ENCODE peak calls at places on chromosomes 3 and 15, in five cellular contexts. One of them, this sample, is unnamed.
A peak's percentile ranks its signal among the peaks of the same experiment; 100 is the strongest.

GRCh38 chr3:150662410-150663200 is 41.1 kb downstream of the ERICH6 start:
- DNase-seq in PC-3: no peak
- DNase-seq in GM23248: no peak
- DNase-seq in IMR-90: no peak
- DNase-seq in neuronal stem cell: no peak
- DNase-seq in this sample: no peak

GRCh38 chr3:9912294-9912935 is 4.5 kb upstream of the IL17RC start:
- DNase-seq in IMR-90: peak; percentile 82
- DNase-seq in GM23248: peak; percentile 70
- DNase-seq in neuronal stem cell: no peak
- DNase-seq in PC-3: peak; percentile 94
- DNase-seq in this sample: peak; percentile 92

GRCh38 chr15:54017911-54018310 is 39.7 kb downstream of the UNC13C start:
- DNase-seq in PC-3: no peak
- DNase-seq in neuronal stem cell: no peak
- DNase-seq in IMR-90: no peak
- DNase-seq in GM23248: no peak
- DNase-seq in this sample: no peak

GRCh38 chr3:17741621-17742091 is 775 bp downstream of the TBC1D5 start:
- DNase-seq in PC-3: no peak
- DNase-seq in neuronal stem cell: no peak
- DNase-seq in GM23248: no peak
- DNase-seq in IMR-90: no peak
- DNase-seq in this sample: peak; percentile 68

GRCh38 chr15:49589030-49589429 is 31.6 kb downstream of the FAM227B start:
- DNase-seq in IMR-90: peak; percentile 0
- DNase-seq in GM23248: no peak
- DNase-seq in PC-3: no peak
- DNase-seq in neuronal stem cell: no peak
- DNase-seq in this sample: no peak

GRCh38 chr3:127855246-127855645 is 32.9 kb upstream of the MGLL start:
- DNase-seq in neuronal stem cell: no peak
- DNase-seq in IMR-90: no peak
- DNase-seq in PC-3: no peak
- DNase-seq in GM23248: no peak
- DNase-seq in this sample: no peak

GRCh38 chr3:12993623-12994356 is 79.4 kb downstream of the IQSEC1 start:
- DNase-seq in neuronal stem cell: no peak
- DNase-seq in GM23248: peak; percentile 50
- DNase-seq in PC-3: peak; percentile 30
- DNase-seq in IMR-90: no peak
- DNase-seq in this sample: peak; percentile 33

GRCh38 chr3:184368804-184369183 is 7.3 kb downstream of the POLR2H start:
- DNase-seq in GM23248: peak; percentile 84
- DNase-seq in neuronal stem cell: no peak
- DNase-seq in IMR-90: peak; percentile 75
- DNase-seq in PC-3: no peak
- DNase-seq in this sample: no peak

GRCh38 chr3:73766599-73767378 is 142.0 kb upstream of the PDZRN3 start:
- DNase-seq in IMR-90: peak; percentile 80
- DNase-seq in GM23248: peak; percentile 84
- DNase-seq in neuronal stem cell: no peak
- DNase-seq in PC-3: no peak
- DNase-seq in this sample: no peak

GRCh38 chr3:57544181-57545125 is at the start of gene DNAH12:
- DNase-seq in IMR-90: no peak
- DNase-seq in GM23248: peak; percentile 42
- DNase-seq in PC-3: peak; percentile 41
- DNase-seq in neuronal stem cell: peak; percentile 79
- DNase-seq in this sample: peak; percentile 78

GRCh38 chr3:4045756-4046155 is 246.5 kb downstream of the LRRN1 start:
- DNase-seq in IMR-90: no peak
- DNase-seq in GM23248: peak; percentile 7
- DNase-seq in PC-3: no peak
- DNase-seq in neuronal stem cell: no peak
- DNase-seq in this sample: no peak

DNA sequence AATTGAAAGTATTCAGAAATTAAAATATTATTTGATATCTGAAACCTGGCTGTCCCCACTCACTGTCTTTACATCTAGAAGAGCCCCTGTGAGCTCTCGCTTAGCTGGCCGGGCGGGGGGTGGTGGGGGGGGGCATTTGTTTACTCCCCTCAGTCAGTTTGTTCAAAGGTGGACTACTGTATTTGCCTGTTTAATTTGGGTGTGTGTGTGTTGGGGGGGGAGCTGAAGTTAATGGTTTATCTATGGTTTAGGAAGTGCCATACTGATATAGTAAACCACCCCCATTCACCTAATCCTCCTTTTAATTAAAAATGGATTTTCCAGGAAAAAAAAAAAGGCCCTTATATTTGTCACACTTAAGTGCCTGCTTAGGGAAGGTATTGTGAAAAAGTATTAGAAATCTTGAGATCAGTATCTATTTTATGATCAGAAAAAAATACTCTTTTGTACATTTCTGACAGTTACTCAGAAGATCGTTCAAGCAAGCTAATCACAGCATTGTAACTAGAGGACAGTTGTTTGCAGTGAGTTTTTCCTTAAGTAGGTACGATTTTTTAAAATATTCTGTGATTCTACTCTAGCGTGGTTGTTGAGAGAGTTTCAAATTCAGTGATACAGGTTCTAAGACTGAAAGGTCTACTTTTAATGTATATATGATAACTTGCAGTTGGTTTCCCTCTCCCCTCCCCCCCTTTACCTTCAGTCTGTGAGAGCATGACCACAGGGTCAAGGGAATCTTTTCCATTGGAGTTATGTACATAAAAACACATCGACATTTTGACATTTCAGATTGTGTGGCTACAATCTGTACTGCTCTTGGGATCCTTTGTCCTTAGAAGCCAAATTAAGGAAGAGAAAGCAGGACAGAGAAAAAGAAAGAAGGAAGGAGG is 8.5 kb downstream of the NR2F2 start:
- DNase-seq in neuronal stem cell: no peak
- DNase-seq in IMR-90: no peak
- DNase-seq in GM23248: no peak
- DNase-seq in PC-3: peak; percentile 44
- DNase-seq in this sample: no peak
- H3K4me1 ChIP-seq in neuronal stem cell: peaks cover 21% of the 10 kb centered on the region
- H3K4me1 ChIP-seq in IMR-90: peaks cover 17% of the 10 kb centered on the region
- H3K4me1 ChIP-seq in GM23248: peaks cover 40% of the 10 kb centered on the region
- H3K4me1 ChIP-seq in PC-3: peaks cover 8% of the 10 kb centered on the region
- H3K4me1 ChIP-seq in this sample: peaks cover 52% of the 10 kb centered on the region

GRCh38 chr3:113912551-113913246 is 35.1 kb upstream of the ZDHHC23 start:
- DNase-seq in GM23248: peak; percentile 75
- DNase-seq in IMR-90: peak; percentile 77
- DNase-seq in neuronal stem cell: peak; percentile 29
- DNase-seq in PC-3: peak; percentile 90
- DNase-seq in this sample: peak; percentile 48
- H2AFZ ChIP-seq in GM23248: no peak overlapping the region
- H2AFZ ChIP-seq in IMR-90: no peak overlapping the region
- H2AFZ ChIP-seq in neuronal stem cell: no peak overlapping the region
- H2AFZ ChIP-seq in PC-3: no peak overlapping the region
- H2AFZ ChIP-seq in this sample: no peak overlapping the region

GRCh38 chr15:64895285-64896065 is 16.2 kb upstream of the ANKDD1A start:
- DNase-seq in neuronal stem cell: no peak
- DNase-seq in PC-3: no peak
- DNase-seq in IMR-90: peak; percentile 65
- DNase-seq in GM23248: peak; percentile 68
- DNase-seq in this sample: no peak
- H3K4me3 ChIP-seq in neuronal stem cell: no peak overlapping the region
- H3K4me3 ChIP-seq in PC-3: no peak overlapping the region
- H3K4me3 ChIP-seq in IMR-90: no peak overlapping the region
- H3K4me3 ChIP-seq in GM23248: peak overlapping the region; percentile 64
- H3K4me3 ChIP-seq in this sample: no peak overlapping the region

DNA sequence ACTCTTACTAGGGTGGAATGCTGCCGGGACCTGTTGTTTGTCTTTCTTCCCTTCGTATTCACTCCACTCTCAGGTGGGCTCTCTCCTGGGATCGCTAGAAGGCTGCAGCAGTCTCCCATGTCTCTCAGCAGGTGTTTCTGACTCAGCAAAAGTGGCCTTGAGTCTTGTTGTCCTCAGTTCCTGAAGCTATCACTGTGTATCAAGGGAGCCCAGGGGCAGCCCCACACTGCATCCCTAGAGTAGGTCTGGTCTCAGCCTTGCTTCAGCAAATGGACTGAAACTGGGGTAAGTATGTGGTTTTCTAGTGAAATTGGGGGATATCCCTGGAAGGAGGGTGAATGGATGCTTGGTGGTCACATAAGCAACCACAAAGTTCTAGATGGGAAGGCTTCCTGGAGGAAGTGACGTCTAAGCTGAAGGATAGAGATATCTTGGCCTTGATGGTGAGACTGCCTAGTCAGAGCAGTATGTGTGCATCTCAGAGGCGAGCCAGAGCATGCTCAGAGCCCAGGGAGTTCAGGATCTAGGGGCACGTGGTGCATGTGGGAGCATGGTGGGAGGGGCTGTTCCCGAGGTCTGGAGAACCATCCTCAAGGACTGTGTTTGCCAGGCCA is 38.4 kb downstream of the TMEM158 start:
- DNase-seq in GM23248: no peak
- DNase-seq in IMR-90: no peak
- DNase-seq in PC-3: no peak
- DNase-seq in neuronal stem cell: no peak
- DNase-seq in this sample: no peak
- H3K4me1 ChIP-seq in GM23248: peaks cover 11% of the 10 kb centered on the region
- H3K4me1 ChIP-seq in IMR-90: peaks cover 7% of the 10 kb centered on the region
- H3K4me1 ChIP-seq in PC-3: peaks cover 15% of the 10 kb centered on the region
- H3K4me1 ChIP-seq in neuronal stem cell: peaks cover 6% of the 10 kb centered on the region
- H3K4me1 ChIP-seq in this sample: peaks cover 20% of the 10 kb centered on the region

DNA sequence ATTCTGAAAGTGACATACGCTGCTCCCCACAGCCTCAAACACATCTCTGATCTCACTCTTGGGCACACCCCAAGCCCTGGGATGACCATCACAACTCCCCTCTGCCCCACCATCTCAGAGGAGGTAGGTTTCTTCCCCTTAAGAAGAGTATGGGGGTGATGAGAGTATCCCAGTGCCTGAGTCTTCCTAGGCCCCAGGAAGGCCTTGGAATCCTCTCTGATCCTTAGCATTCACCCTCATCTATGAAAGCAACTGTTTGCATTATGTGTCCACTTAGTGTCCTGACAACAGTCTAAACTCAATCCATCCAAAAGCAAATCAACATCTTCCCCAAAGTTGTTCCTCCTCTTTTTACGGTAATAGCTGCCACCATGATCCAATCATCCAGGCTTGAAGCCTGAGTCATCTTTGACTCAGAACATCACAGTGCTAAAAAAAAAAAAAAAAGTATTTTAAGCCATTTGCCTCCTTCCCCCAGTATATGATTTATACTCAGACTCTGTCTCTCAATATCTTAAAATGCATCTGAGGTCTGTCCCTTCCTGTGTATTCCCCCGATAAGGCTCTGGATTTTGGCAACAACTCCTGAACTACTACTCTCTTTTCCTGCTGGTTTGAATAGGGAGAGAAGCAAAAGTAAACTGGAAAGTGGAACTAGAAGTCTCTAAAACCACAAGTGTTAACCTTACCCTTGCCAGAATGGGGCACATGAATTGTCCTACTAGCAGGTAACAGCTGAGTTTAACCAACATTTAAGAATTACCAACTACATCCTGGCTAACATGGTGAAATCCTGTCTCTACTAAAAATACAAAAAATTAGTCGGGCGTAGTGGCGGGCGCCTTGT is 22.5 kb downstream of the POPDC2 start:
- DNase-seq in IMR-90: peak; percentile 89
- DNase-seq in PC-3: peak; percentile 90
- DNase-seq in GM23248: peak; percentile 91
- DNase-seq in neuronal stem cell: no peak
- DNase-seq in this sample: peak; percentile 70
- H2AFZ ChIP-seq in IMR-90: peak overlapping the region; percentile 83
- H2AFZ ChIP-seq in PC-3: peak overlapping the region; percentile 25
- H2AFZ ChIP-seq in GM23248: peak overlapping the region; percentile 67
- H2AFZ ChIP-seq in neuronal stem cell: no peak overlapping the region
- H2AFZ ChIP-seq in this sample: peak overlapping the region; percentile 41

GRCh38 chr3:149332781-149333517 is 487 bp downstream of the TM4SF18 start:
- DNase-seq in PC-3: no peak
- DNase-seq in neuronal stem cell: no peak
- DNase-seq in GM23248: no peak
- DNase-seq in IMR-90: no peak
- DNase-seq in this sample: no peak
- H3K4me3 ChIP-seq in PC-3: no peak overlapping the region
- H3K4me3 ChIP-seq in neuronal stem cell: no peak overlapping the region
- H3K4me3 ChIP-seq in GM23248: no peak overlapping the region
- H3K4me3 ChIP-seq in IMR-90: no peak overlapping the region
- H3K4me3 ChIP-seq in this sample: no peak overlapping the region